ENCODE peak calls at places on chromosome 18, in four cellular contexts. G is HL-60, Z is spleen, Y is AG04450. K is an unnamed sample.

GRCh38 chr18:48658721-48659120 is 119.9 kb downstream of the CTIF start:
- DNase-seq in G (no peak), Z (no peak), Y (no peak), K (no peak)

GRCh38 chr18:25229080-25229479 is 122.9 kb downstream of the ZNF521 start:
- DNase-seq in Z (no peak), Y (peak), G (no peak), K (no peak)

GRCh38 chr18:5418985-5419495 is 123.5 kb upstream of the ZBTB14 start:
- DNase-seq in G (no peak), Z (no peak), Y (no peak), K (no peak)

GRCh38 chr18:2258954-2259353 is 312.4 kb downstream of the METTL4 start:
- DNase-seq in G (no peak), Y (no peak), Z (no peak), K (no peak)

GRCh38 chr18:79746730-79747129 is 51.0 kb upstream of the KCNG2 start:
- DNase-seq in G (no peak), Y (no peak), Z (peak), K (no peak)

GRCh38 chr18:2961828-2962227 is 51.1 kb downstream of the LPIN2 start:
- DNase-seq in G (no peak), Z (no peak), Y (no peak), K (no peak)

GRCh38 chr18:55688066-55688465 is 100.1 kb upstream of the TCF4 start:
- DNase-seq in G (no peak), Y (no peak), Z (no peak), K (no peak)

GRCh38 chr18:79901665-79902064 is 49.8 kb downstream of the SLC66A2 start:
- DNase-seq in Y (no peak), G (no peak), Z (peak), K (no peak)

GRCh38 chr18:59047321-59047991 is 92.2 kb upstream of the SEC11C start:
- DNase-seq in G (no peak), Z (no peak), Y (no peak), K (no peak)

GRCh38 chr18:48832961-48833700 is 117.6 kb downstream of the SMAD7 start:
- DNase-seq in Z (peak), Y (no peak), G (peak), K (no peak)

GRCh38 chr18:78573773-78574172 is 405.8 kb upstream of the SALL3 start:
- DNase-seq in G (no peak), Z (no peak), Y (no peak), K (no peak)

GRCh38 chr18:49548266-49548665 is 13.6 kb upstream of the LIPG start:
- DNase-seq in Y (peak), Z (no peak), G (no peak), K (no peak)

GRCh38 chr18:4987452-4988405 is 209.3 kb downstream of the AKAIN1 start:
- DNase-seq in Z (no peak), G (no peak), Y (no peak), K (no peak)

GRCh38 chr18:48715651-48716354 is 177.0 kb downstream of the CTIF start:
- DNase-seq in Z (peak), G (peak), Y (no peak), K (no peak)

GRCh38 chr18:48929951-48930713 is 20.6 kb downstream of the SMAD7 start:
- DNase-seq in Y (no peak), G (no peak), Z (no peak), K (no peak)